ENCODE peak calls at places on chromosome 7, in six cellular contexts. S is CD4-positive, alpha-beta T cell; W is left lung; N is stimulated activated naive CD8-positive, alpha-beta T cell treated with anti-CD3 and anti-CD28 coated beads, Interleukin-15, amount 100 ng/mL, for 72 hours; F is naive thymus-derived CD4-positive, alpha-beta T cell; Q is Right ventricle myocardium inferior. A is an unnamed sample.

GRCh38 chr7:128395748-128396147 is 14.0 kb downstream of the IMPDH1 start:
- ATAC-seq in W (no peak), Q (no peak), F (no peak), N (no peak), S (no peak), A (no peak)

GRCh38 chr7:120733143-120733542 is 124.8 kb downstream of the TSPAN12 start:
- ATAC-seq in N (no peak), S (no peak), F (no peak), Q (no peak), W (peak), A (no peak)

GRCh38 chr7:149074116-149074885 is 16.2 kb downstream of the ZNF786 start:
- ATAC-seq in Q (no peak), N (no peak), S (no peak), F (no peak), W (no peak), A (no peak)

GRCh38 chr7:117751775-117752174 is 121.5 kb downstream of the CTTNBP2 start:
- ATAC-seq in F (no peak), Q (peak), W (peak), N (no peak), S (no peak), A (no peak)

GRCh38 chr7:42883950-42884349 is 27.9 kb downstream of the C7orf25 start:
- ATAC-seq in S (no peak), Q (peak), N (no peak), W (peak), F (no peak), A (no peak)

GRCh38 chr7:33744293-33744692 is 161.0 kb upstream of the BMPER start:
- ATAC-seq in W (peak), N (no peak), S (no peak), F (no peak), Q (no peak), A (no peak)

GRCh38 chr7:51261117-51261835 is 55.3 kb downstream of the COBL start:
- ATAC-seq in W (no peak), F (no peak), S (no peak), Q (peak), N (no peak), A (no peak)

GRCh38 chr7:11436317-11436716 is 395.7 kb downstream of the THSD7A start:
- ATAC-seq in Q (no peak), F (no peak), S (no peak), N (no peak), W (peak), A (no peak)

GRCh38 chr7:114979388-114979787 is 57.5 kb downstream of the MDFIC start:
- ATAC-seq in S (no peak), W (peak), N (no peak), Q (peak), F (no peak), A (no peak)

GRCh38 chr7:114988755-114989154 is 66.9 kb downstream of the MDFIC start:
- ATAC-seq in Q (peak), S (no peak), W (peak), F (no peak), N (no peak), A (no peak)

GRCh38 chr7:38177621-38178003 is 433 bp upstream of the STARD3NL start:
- ATAC-seq in N (peak), W (no peak), F (no peak), S (peak), Q (no peak), A (no peak)

GRCh38 chr7:137036768-137037167 is 168.3 kb downstream of the CHRM2 start:
- ATAC-seq in N (no peak), F (no peak), Q (no peak), S (no peak), W (peak), A (no peak)

GRCh38 chr7:90877201-90877600 is 281.1 kb downstream of the CDK14 start:
- ATAC-seq in W (no peak), S (no peak), F (no peak), N (no peak), Q (no peak), A (no peak)

GRCh38 chr7:18961997-18962396 is 155.4 kb downstream of the TWIST1 start:
- ATAC-seq in N (no peak), Q (no peak), W (no peak), S (no peak), F (no peak), A (no peak)

GRCh38 chr7:128164061-128164954 is 76.8 kb upstream of the LEP start:
- ATAC-seq in W (peak), S (no peak), Q (no peak), N (no peak), F (no peak), A (peak)

GRCh38 chr7:55077581-55078410 is 59.0 kb downstream of the EGFR start:
- ATAC-seq in N (peak), Q (no peak), S (no peak), W (no peak), F (no peak), A (no peak)

GRCh38 chr7:155696747-155697146 is 52.3 kb downstream of the RBM33 start:
- ATAC-seq in S (no peak), Q (no peak), W (no peak), N (no peak), F (no peak), A (no peak)

GRCh38 chr7:29442146-29442545 is 121.5 kb upstream of the PRR15 start:
- ATAC-seq in F (no peak), S (no peak), N (no peak), Q (peak), W (no peak), A (no peak)

GRCh38 chr7:17822557-17823173 is 117.6 kb downstream of the SNX13 start:
- ATAC-seq in N (no peak), W (no peak), S (no peak), Q (no peak), F (no peak), A (no peak)

GRCh38 chr7:98619450-98620321 is 2.6 kb downstream of the NPTX2 start:
- ATAC-seq in W (peak), S (no peak), N (no peak), F (no peak), Q (peak), A (no peak)

GRCh38 chr7:151125459-151125834 is 39.2 kb downstream of the AGAP3 start:
- ATAC-seq in W (no peak), F (no peak), N (no peak), S (no peak), Q (peak), A (no peak)

GRCh38 chr7:107045980-107046379 is 1.5 kb downstream of the PRKAR2B start:
- ATAC-seq in F (no peak), S (no peak), W (no peak), Q (no peak), N (no peak), A (no peak)

GRCh38 chr7:42931834-42932651 is at the start of the genes MRPL32 and PSMA2:
- ATAC-seq in N (peak), W (peak), F (peak), Q (peak), S (peak), A (peak)

GRCh38 chr7:105461518-105461917 is 60.6 kb downstream of the PUS7 start:
- ATAC-seq in S (no peak), F (no peak), Q (no peak), N (no peak), W (no peak), A (no peak)

GRCh38 chr7:38902443-38902842 is 6.5 kb downstream of the VPS41 start:
- ATAC-seq in W (no peak), N (no peak), F (no peak), Q (no peak), S (no peak), A (no peak)

GRCh38 chr7:37441405-37441797 is 7.3 kb downstream of the ELMO1 start:
- ATAC-seq in Q (no peak), N (no peak), S (peak), F (peak), W (no peak), A (no peak)

GRCh38 chr7:26534649-26535482 is 243.2 kb downstream of the SNX10 start:
- ATAC-seq in W (no peak), N (no peak), Q (no peak), F (no peak), S (no peak), A (no peak)

GRCh38 chr7:121384159-121384745 is 11.9 kb downstream of the FAM3C start:
- ATAC-seq in F (no peak), N (no peak), S (no peak), W (no peak), Q (peak), A (no peak)

GRCh38 chr7:131285558-131285957 is 42.1 kb upstream of the MKLN1 start:
- ATAC-seq in F (no peak), S (no peak), Q (peak), W (peak), N (no peak), A (no peak)

GRCh38 chr7:92306153-92306552 is 60.4 kb downstream of the ANKIB1 start:
- ATAC-seq in S (no peak), Q (no peak), N (no peak), F (no peak), W (no peak), A (no peak)

GRCh38 chr7:133645870-133646492 is 393.1 kb downstream of the EXOC4 start:
- ATAC-seq in F (no peak), S (no peak), Q (no peak), N (no peak), W (no peak), A (no peak)

GRCh38 chr7:101597941-101598340 is 31.2 kb downstream of the MYL10 start:
- ATAC-seq in W (no peak), F (no peak), S (no peak), Q (no peak), N (no peak), A (no peak)